ENCODE peak calls at places on chromosomes 11 and 22, in five cellular contexts. S is tibial nerve; V is right cardiac atrium; R is effector memory CD4-positive, alpha-beta T cell; L is dorsolateral prefrontal cortex. K is an unnamed sample.

GRCh38 chr22:49838771-49839717 is 11.4 kb upstream of the BRD1 start:
- DNase-seq in S (no peak), V (peak; percentile 55), R (peak; percentile 91), L (no peak), K (peak; percentile 92)

GRCh38 chr22:37604074-37604473 is 4.6 kb upstream of the GGA1 start:
- DNase-seq in S (no peak), V (no peak), R (no peak), L (no peak), K (no peak)

GRCh38 chr11:33899383-33900037 is 7.6 kb upstream of the LMO2 start:
- DNase-seq in S (peak; percentile 82), V (peak; percentile 93), R (no peak), L (peak; percentile 41), K (no peak)

GRCh38 chr11:17991799-17992433 is 20.9 kb downstream of the SERGEF start:
- DNase-seq in S (no peak), V (no peak), R (no peak), L (no peak), K (peak; percentile 32)

GRCh38 chr22:38724926-38725571 is 19.3 kb downstream of the GTPBP1 start:
- DNase-seq in S (no peak), V (no peak), R (no peak), L (peak; percentile 75), K (no peak)

GRCh38 chr11:27317751-27318150 is 45.3 kb downstream of the CCDC34 start:
- DNase-seq in S (no peak), V (no peak), R (no peak), L (no peak), K (no peak)

GRCh38 chr11:114273890-114274635 is 22.1 kb upstream of the NNMT start:
- DNase-seq in S (no peak), V (no peak), R (no peak), L (no peak), K (no peak)

GRCh38 chr11:57348052-57348451 is 9.9 kb downstream of the P2RX3 start:
- DNase-seq in S (no peak), V (no peak), R (no peak), L (no peak), K (no peak)

GRCh38 chr11:2103666-2104523 is 35.3 kb downstream of the IGF2 start:
- DNase-seq in S (no peak), V (no peak), R (no peak), L (no peak), K (no peak)

GRCh38 chr11:111459506-111460270 is 52.5 kb downstream of the BTG4 start:
- DNase-seq in S (no peak), V (no peak), R (no peak), L (no peak), K (no peak)

GRCh38 chr11:44509291-44509690 is 56.2 kb upstream of the CD82 start:
- DNase-seq in S (no peak), V (no peak), R (no peak), L (no peak), K (no peak)

GRCh38 chr11:108027057-108027456 is 18.4 kb downstream of the CUL5 start:
- DNase-seq in S (no peak), V (no peak), R (no peak), L (no peak), K (no peak)

GRCh38 chr22:45896153-45896951 is 80.6 kb downstream of the WNT7B start:
- DNase-seq in S (no peak), V (peak; percentile 59), R (no peak), L (no peak), K (no peak)

GRCh38 chr11:32827276-32827675 is 2.5 kb upstream of the PRRG4 start:
- DNase-seq in S (no peak), V (no peak), R (no peak), L (no peak), K (no peak)

GRCh38 chr11:67307545-67308001 is 4.2 kb downstream of the SSH3 start:
- DNase-seq in S (no peak), V (no peak), R (no peak), L (no peak), K (no peak)

GRCh38 chr22:22094514-22094913 is 111.9 kb upstream of the TOP3B start:
- DNase-seq in S (no peak), V (no peak), R (no peak), L (no peak), K (no peak)

GRCh38 chr11:86228967-86229330 is 15.6 kb upstream of the EED start:
- DNase-seq in S (no peak), V (no peak), R (no peak), L (no peak), K (peak; percentile 55)

GRCh38 chr11:1305558-1306056 is 3.8 kb downstream of the TOLLIP start:
- DNase-seq in S (no peak), V (no peak), R (no peak), L (no peak), K (no peak)

GRCh38 chr11:34274712-34275398 is 83.0 kb downstream of the ABTB2 start:
- DNase-seq in S (peak; percentile 93), V (peak; percentile 94), R (no peak), L (peak; percentile 44), K (no peak)

GRCh38 chr11:98230678-98231077 is 790.1 kb upstream of the CNTN5 start:
- DNase-seq in S (no peak), V (no peak), R (no peak), L (no peak), K (no peak)

GRCh38 chr22:34236527-34236926 is 316.3 kb upstream of the LARGE1 start:
- DNase-seq in S (no peak), V (peak; percentile 67), R (no peak), L (no peak), K (no peak)

GRCh38 chr11:16326679-16327297 is 29.6 kb downstream of the SOX6 start:
- DNase-seq in S (no peak), V (no peak), R (no peak), L (no peak), K (no peak)

GRCh38 chr11:111303476-111303875 is 5.1 kb downstream of the POU2AF3 start:
- DNase-seq in S (no peak), V (no peak), R (no peak), L (no peak), K (no peak)

GRCh38 chr22:31179345-31179744 is 19.4 kb downstream of the RNF185 start:
- DNase-seq in S (no peak), V (no peak), R (no peak), L (no peak), K (no peak)